ENCODE peak calls at places on chromosomes 5 and 9, in four cellular contexts. H, Q, M and F are unnamed samples.
A peak's percentile ranks its signal among the peaks of the same experiment; 100 is the strongest.

GRCh38 chr5:94017579-94017978 is 276.2 kb upstream of the POU5F2 start:
- DNase-seq in H (no peak), Q (no peak), M (no peak), F (no peak)

GRCh38 chr9:86550411-86550810 is 196.2 kb upstream of the TUT7 start:
- DNase-seq in H (no peak), Q (no peak), M (no peak), F (no peak)

GRCh38 chr5:168747987-168748777 is 169.0 kb upstream of the PANK3 start:
- DNase-seq in H (peak; percentile 68), Q (peak; percentile 63), M (peak; percentile 95), F (peak; percentile 89)

GRCh38 chr5:11110128-11110527 is 349.1 kb upstream of the DAP start:
- DNase-seq in H (no peak), Q (no peak), M (no peak), F (no peak)

GRCh38 chr9:137025120-137025966 is 2.7 kb downstream of the ABCA2 start:
- DNase-seq in H (peak; percentile 54), Q (peak; percentile 58), M (no peak), F (no peak)

GRCh38 chr5:5886812-5887486 is 464.5 kb downstream of the ICE1 start:
- DNase-seq in H (peak; percentile 56), Q (peak; percentile 14), M (peak; percentile 89), F (peak; percentile 91)

GRCh38 chr5:165321912-165322311 is 1816.5 kb downstream of the MAT2B start:
- DNase-seq in H (no peak), Q (no peak), M (no peak), F (no peak)

GRCh38 chr5:66958126-66958983 is 238.2 kb downstream of the CD180 start:
- DNase-seq in H (no peak), Q (no peak), M (no peak), F (no peak)

GRCh38 chr5:6319116-6319515 is 59.2 kb downstream of the MED10 start:
- DNase-seq in H (no peak), Q (no peak), M (no peak), F (no peak)

GRCh38 chr9:94167055-94167346 is 82.7 kb downstream of the PTPDC1 start:
- DNase-seq in H (no peak), Q (no peak), M (no peak), F (no peak)

GRCh38 chr5:58902765-58903164 is 319.9 kb downstream of the RAB3C start:
- DNase-seq in H (no peak), Q (no peak), M (no peak), F (no peak)

GRCh38 chr9:127557466-127557869 is 54.6 kb upstream of the STXBP1 start:
- DNase-seq in H (no peak), Q (peak; percentile 52), M (no peak), F (peak; percentile 55)

GRCh38 chr5:83718195-83718825 is 2.3 kb downstream of the HAPLN1 start:
- DNase-seq in H (peak; percentile 73), Q (peak; percentile 40), M (peak; percentile 69), F (peak; percentile 67)

GRCh38 chr9:126146254-126147145 is 180.1 kb upstream of the MVB12B start:
- DNase-seq in H (peak; percentile 61), Q (peak; percentile 42), M (peak; percentile 92), F (peak; percentile 90)

GRCh38 chr5:64873441-64873840 is 104.7 kb downstream of the CWC27 start:
- DNase-seq in H (no peak), Q (no peak), M (no peak), F (no peak)

GRCh38 chr5:95853490-95853889 is 31.0 kb upstream of the GLRX start:
- DNase-seq in H (no peak), Q (no peak), M (no peak), F (no peak)

GRCh38 chr5:176770431-176770830 is 39.9 kb upstream of the UNC5A start:
- DNase-seq in H (no peak), Q (no peak), M (no peak), F (no peak)

GRCh38 chr5:93572101-93572772 is 8.8 kb downstream of the NR2F1-AS1 start:
- DNase-seq in H (no peak), Q (no peak), M (peak; percentile 71), F (peak; percentile 17)

GRCh38 chr9:88535932-88536324 is 950 bp downstream of the NXNL2 start:
- DNase-seq in H (no peak), Q (no peak), M (peak; percentile 62), F (no peak)

GRCh38 chr5:158648631-158649030 is 451.1 kb downstream of the EBF1 start:
- DNase-seq in H (no peak), Q (no peak), M (no peak), F (no peak)

GRCh38 chr9:77647659-77648457 is at the start of gene GNA14:
- DNase-seq in H (no peak), Q (no peak), M (peak; percentile 85), F (peak; percentile 69)

GRCh38 chr9:18605763-18606162 is 131.8 kb downstream of the ADAMTSL1 start:
- DNase-seq in H (peak; percentile 2), Q (no peak), M (peak; percentile 59), F (peak; percentile 11)

GRCh38 chr5:3833566-3833965 is 237.9 kb downstream of the IRX1 start:
- DNase-seq in H (no peak), Q (no peak), M (no peak), F (no peak)

GRCh38 chr9:137949260-137949659 is 71.7 kb downstream of the CACNA1B start:
- DNase-seq in H (no peak), Q (no peak), M (no peak), F (no peak)

GRCh38 chr5:122870219-122870856 is 24.9 kb downstream of the SNX24 start:
- DNase-seq in H (no peak), Q (no peak), M (no peak), F (no peak)

GRCh38 chr5:43627028-43627427 is 24.0 kb downstream of the NNT start:
- DNase-seq in H (peak; percentile 18), Q (peak; percentile 9), M (peak; percentile 88), F (peak; percentile 82)

GRCh38 chr9:129467004-129467588 is 153.8 kb downstream of the C9orf50 start:
- DNase-seq in H (no peak), Q (no peak), M (no peak), F (no peak)

GRCh38 chr5:143002459-143003327 is 232.5 kb downstream of the ARHGAP26 start:
- DNase-seq in H (peak; percentile 96), Q (no peak), M (peak; percentile 60), F (peak; percentile 52)

GRCh38 chr5:34686762-34687268 is 30.7 kb downstream of the RAI14 start:
- DNase-seq in H (no peak), Q (no peak), M (peak; percentile 77), F (no peak)

GRCh38 chr5:170606939-170607338 is 103.1 kb downstream of the KCNIP1 start:
- DNase-seq in H (no peak), Q (no peak), M (no peak), F (no peak)

GRCh38 chr5:150073086-150073625 is 13.2 kb downstream of the CSF1R start:
- DNase-seq in H (no peak), Q (no peak), M (peak; percentile 28), F (no peak)

GRCh38 chr5:92401492-92401891 is 1018.4 kb upstream of the ARRDC3 start:
- DNase-seq in H (peak; percentile 38), Q (no peak), M (peak; percentile 49), F (peak; percentile 24)

GRCh38 chr5:79785983-79786382 is 96.3 kb downstream of the CMYA5 start:
- DNase-seq in H (no peak), Q (no peak), M (no peak), F (no peak)